ENCODE peak calls at places on chromosomes 6 and 20, in eight cellular contexts. M is choroid plexus epithelial cell, Z is heart right ventricle, C is endothelial cell, V is neural crest cell, H is lower lobe of right lung, I is breast epithelium, N is NB4. F is an unnamed sample.

GRCh38 chr20:51346686-51347485 is 195.6 kb downstream of the NFATC2 start:
- DNase-seq in M (peak; percentile 40), N (no peak), C (no peak), I (no peak), H (no peak), Z (no peak), V (no peak), F (no peak)

GRCh38 chr6:112827793-112828192 is 480.7 kb downstream of the RFPL4B start:
- DNase-seq in H (no peak), I (no peak), C (no peak), V (no peak), N (no peak), Z (peak; percentile 56), M (no peak), F (no peak)

GRCh38 chr6:159038914-159039884 is 5.6 kb downstream of the TAGAP start:
- DNase-seq in N (peak; percentile 98), H (no peak), C (no peak), I (no peak), M (peak; percentile 41), Z (no peak), V (no peak), F (no peak)

GRCh38 chr6:98672681-98673475 is 161.5 kb upstream of the POU3F2 start:
- DNase-seq in M (no peak), V (no peak), I (no peak), N (no peak), Z (no peak), C (no peak), H (no peak), F (peak; percentile 33)

GRCh38 chr6:111680013-111680712 is 74.5 kb upstream of the TRAF3IP2 start:
- DNase-seq in V (no peak), Z (no peak), I (peak; percentile 47), N (no peak), C (no peak), H (no peak), M (no peak), F (no peak)

GRCh38 chr6:53673138-53673801 is 7.7 kb upstream of the KLHL31 start:
- DNase-seq in Z (no peak), N (peak; percentile 9), C (no peak), V (no peak), I (no peak), M (peak; percentile 90), H (no peak), F (no peak)

GRCh38 chr6:89369009-89369408 is 16.5 kb upstream of the UBE2J1 start:
- DNase-seq in N (no peak), C (peak; percentile 26), H (peak; percentile 65), Z (peak; percentile 71), M (peak; percentile 71), V (no peak), I (peak; percentile 68), F (no peak)

GRCh38 chr6:143196525-143197225 is 136.0 kb downstream of the AIG1 start:
- DNase-seq in Z (no peak), C (no peak), I (no peak), M (no peak), H (no peak), V (no peak), N (no peak), F (no peak)

GRCh38 chr6:122696853-122697252 is 82.7 kb upstream of the FABP7 start:
- DNase-seq in Z (no peak), C (no peak), M (no peak), N (no peak), V (no peak), H (no peak), I (no peak), F (no peak)

GRCh38 chr6:44073612-44074382 is 53.5 kb downstream of the MRPL14 start:
- DNase-seq in N (peak; percentile 40), Z (no peak), H (no peak), V (peak; percentile 22), I (no peak), C (no peak), M (no peak), F (no peak)

GRCh38 chr6:39114395-39114706 is 635 bp downstream of the SAYSD1 start:
- DNase-seq in M (no peak), V (no peak), H (no peak), Z (no peak), C (no peak), I (no peak), N (no peak), F (no peak)

GRCh38 chr6:13303668-13304017 is 24.7 kb downstream of the TBC1D7 start:
- DNase-seq in V (no peak), C (no peak), N (no peak), M (peak; percentile 93), Z (peak; percentile 87), I (peak; percentile 30), H (peak; percentile 84), F (peak; percentile 51)

GRCh38 chr6:163341671-163342070 is 72.8 kb upstream of the QKI start:
- DNase-seq in I (no peak), N (no peak), V (no peak), M (no peak), H (no peak), Z (no peak), C (no peak), F (no peak)

GRCh38 chr6:136669299-136669699 is 119.1 kb upstream of the MAP7 start:
- DNase-seq in V (no peak), M (peak; percentile 98), H (no peak), I (no peak), C (no peak), Z (no peak), N (no peak), F (no peak)

GRCh38 chr20:14412102-14412501 is 74.7 kb upstream of the FLRT3 start:
- DNase-seq in Z (no peak), H (no peak), N (no peak), V (no peak), M (no peak), I (no peak), C (no peak), F (no peak)

GRCh38 chr6:144285798-144286502 is 815 bp downstream of the UTRN start:
- DNase-seq in V (peak; percentile 52), M (peak; percentile 45), Z (peak; percentile 74), C (peak; percentile 56), I (peak; percentile 43), N (peak; percentile 81), H (peak; percentile 88), F (no peak)

GRCh38 chr6:31193206-31193605 is 22.7 kb upstream of the POU5F1 start:
- DNase-seq in M (no peak), I (no peak), Z (no peak), N (no peak), V (no peak), H (no peak), C (no peak), F (no peak)
- TF ChIP-seq CTCF in M (no peak), I (no peak), Z (peak; percentile 2), N (peak; percentile 13), V (no peak), H (no peak), C (no peak), F (no peak)

DNA sequence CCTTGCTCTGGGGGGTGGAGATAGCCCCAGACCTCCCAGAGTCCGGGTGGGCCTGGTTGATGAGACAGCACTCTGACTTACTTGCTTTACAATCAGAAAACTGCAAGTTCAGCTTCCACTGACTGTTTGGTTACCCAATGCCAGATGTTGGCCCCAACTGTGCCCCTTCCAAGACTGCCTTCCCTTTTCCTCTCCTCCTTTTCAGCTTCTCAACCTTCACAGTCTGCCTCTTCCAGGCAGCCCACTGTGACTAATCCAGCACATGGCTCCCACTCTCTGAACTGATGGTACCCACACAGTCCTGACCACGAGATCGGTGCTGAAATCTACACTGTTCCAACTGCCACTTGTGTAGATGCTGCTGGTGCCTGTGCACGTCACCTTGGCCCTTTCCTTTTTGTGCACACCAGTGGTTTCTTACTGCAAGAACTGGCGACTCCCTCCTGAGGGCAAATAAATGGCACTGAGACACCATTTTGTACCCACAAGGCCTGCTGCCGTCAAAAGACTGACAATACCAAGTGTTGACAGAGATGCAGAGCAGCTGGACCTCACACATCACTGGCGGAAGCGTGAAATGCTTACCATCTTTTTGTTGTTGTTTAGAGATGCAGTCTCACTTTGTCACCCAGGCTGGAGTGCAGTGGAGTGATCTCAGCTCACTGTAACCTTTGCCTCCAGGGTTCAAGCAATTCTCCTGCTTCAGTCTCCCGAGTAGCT is 1.8 kb upstream of the ARFGAP1 start:
- DNase-seq in N (peak; percentile 26), I (no peak), Z (no peak), C (no peak), M (no peak), V (no peak), H (no peak), F (no peak)
- TF ChIP-seq CTCF in N (no peak), I (no peak), Z (no peak), C (no peak), M (no peak), V (no peak), H (no peak), F (no peak)

DNA sequence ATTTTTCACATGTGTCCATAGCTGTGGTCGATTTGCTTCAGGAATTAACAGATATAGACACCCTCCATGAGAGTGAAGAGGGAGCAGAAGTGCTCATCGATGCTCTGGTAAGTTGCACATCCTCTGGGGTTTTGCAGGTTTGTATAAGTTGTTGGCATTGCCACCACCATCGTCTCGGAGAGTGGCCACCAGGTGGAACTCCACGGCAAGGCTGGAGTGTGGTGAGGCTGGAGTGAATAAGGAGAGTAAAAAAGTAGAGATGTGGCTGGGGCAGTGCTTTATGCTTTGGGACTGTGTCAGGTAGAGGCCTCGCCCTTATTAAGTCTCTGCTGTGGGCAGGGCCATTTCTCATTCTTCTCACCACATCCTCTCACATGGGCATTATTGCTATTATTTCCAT is 63.7 kb downstream of the CTNNBL1 start:
- DNase-seq in Z (no peak), V (no peak), M (no peak), N (peak; percentile 3), H (no peak), I (no peak), C (no peak), F (no peak)
- TF ChIP-seq CTCF in Z (no peak), V (no peak), M (peak; percentile 33), N (no peak), H (no peak), I (no peak), C (no peak), F (no peak)

GRCh38 chr6:149437212-149437611 is 37.1 kb downstream of the SUMO4 start:
- DNase-seq in H (no peak), V (no peak), I (no peak), M (no peak), C (no peak), N (no peak), Z (no peak), F (no peak)

GRCh38 chr6:149438855-149439254 is 38.8 kb downstream of the SUMO4 start:
- DNase-seq in V (no peak), Z (no peak), C (no peak), I (no peak), N (no peak), M (no peak), H (no peak), F (no peak)

GRCh38 chr6:149433901-149434300 is 33.8 kb downstream of the SUMO4 start:
- DNase-seq in Z (no peak), I (no peak), C (no peak), M (no peak), H (no peak), N (no peak), V (no peak), F (no peak)

GRCh38 chr6:149435919-149436586 is 36.0 kb downstream of the SUMO4 start:
- DNase-seq in I (no peak), C (no peak), V (no peak), M (no peak), N (no peak), H (no peak), Z (no peak), F (no peak)

DNA sequence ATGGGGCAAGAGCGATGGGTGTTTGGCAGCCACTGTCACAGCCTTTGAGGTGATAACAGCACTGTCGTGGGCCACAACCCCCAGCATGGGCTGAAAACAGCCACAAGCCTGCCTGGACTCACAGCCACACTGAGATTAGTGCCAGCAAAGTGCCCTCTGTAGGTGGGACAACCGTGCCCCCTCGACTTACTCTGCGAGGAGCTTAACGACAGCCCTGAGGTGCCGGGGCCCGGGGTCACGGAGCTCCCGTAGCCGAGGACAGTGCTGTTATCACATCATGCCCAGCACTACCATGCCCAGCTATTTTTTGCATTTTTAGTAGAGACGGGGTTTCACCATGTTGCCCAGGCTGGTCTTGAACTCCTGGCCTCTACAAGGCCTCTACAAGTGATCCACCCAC is 36.6 kb downstream of the SUMO4 start:
- DNase-seq in M (no peak), H (no peak), V (no peak), Z (no peak), I (no peak), N (no peak), C (no peak), F (no peak)
- TF ChIP-seq CTCF in M (no peak), H (no peak), V (no peak), Z (no peak), I (no peak), N (no peak), C (no peak), F (no peak)